ENCODE peak calls at places on chromosomes 11 and 22, in ten cellular contexts. A is fibroblast of lung, N is HepG2, C is right atrium auricular region, H is psoas muscle, W is colonic mucosa, D is brain microvascular endothelial cell, E is heart left ventricle, J is WERI-Rb-1, U is spleen. L is an unnamed sample.

GRCh38 chr22:39148727-39149535 is 3.5 kb downstream of the CBX7 start:
- DNase-seq in N (no peak), W (peak), C (no peak), A (no peak), H (peak), D (no peak), J (no peak), U (peak), E (no peak), L (no peak)

GRCh38 chr11:133787379-133788103 is 57.8 kb downstream of the SPATA19 start:
- DNase-seq in J (no peak), C (no peak), H (peak), E (peak), A (no peak), D (no peak), W (no peak), N (no peak), U (peak), L (no peak)

GRCh38 chr11:125128450-125128849 is 17.0 kb upstream of the TMEM218 start:
- DNase-seq in H (no peak), D (peak), N (no peak), A (peak), J (no peak), E (no peak), W (no peak), C (no peak), U (no peak), L (peak)

GRCh38 chr11:70543611-70544010 is 145.3 kb downstream of the CTTN start:
- DNase-seq in E (peak), H (no peak), D (no peak), C (no peak), J (no peak), U (peak), W (no peak), N (no peak), A (no peak), L (no peak)

GRCh38 chr11:79535606-79536005 is 94.8 kb upstream of the TENM4 start:
- DNase-seq in N (no peak), J (no peak), A (no peak), C (no peak), W (no peak), D (no peak), U (no peak), H (no peak), E (no peak), L (no peak)

GRCh38 chr22:41197808-41198585 is 7.1 kb upstream of the L3MBTL2 start:
- DNase-seq in E (no peak), N (no peak), D (no peak), J (peak), W (peak), H (peak), U (no peak), C (no peak), A (peak), L (no peak)

GRCh38 chr11:115476463-115477286 is 27.5 kb downstream of the CADM1 start:
- DNase-seq in U (no peak), D (no peak), C (no peak), E (no peak), A (no peak), N (no peak), W (no peak), H (no peak), J (no peak), L (no peak)

GRCh38 chr11:102006835-102007566 is 40.2 kb upstream of the CFAP300 start:
- DNase-seq in D (no peak), W (no peak), E (no peak), N (peak), C (no peak), H (no peak), J (no peak), U (no peak), A (no peak), L (no peak)

GRCh38 chr11:6458352-6458751 is 15.4 kb downstream of the TRIM3 start:
- DNase-seq in J (no peak), C (no peak), W (no peak), A (no peak), N (no peak), U (no peak), E (no peak), H (no peak), D (no peak), L (no peak)

GRCh38 chr22:24688294-24688693 is 85.3 kb downstream of the GGT1 start:
- DNase-seq in E (no peak), C (no peak), H (no peak), J (no peak), D (no peak), U (no peak), N (no peak), W (no peak), A (no peak), L (no peak)

GRCh38 chr22:22394589-22394988 is 114.0 kb downstream of the ZNF280B start:
- DNase-seq in N (no peak), W (no peak), C (peak), D (no peak), E (no peak), H (no peak), J (no peak), U (peak), A (no peak), L (no peak)

GRCh38 chr11:65412271-65413076 is 10.1 kb upstream of the NEAT1 start:
- DNase-seq in J (no peak), N (no peak), A (no peak), W (no peak), D (no peak), E (peak), C (no peak), U (peak), H (peak), L (no peak)

GRCh38 chr11:10564692-10565318 is 3.7 kb downstream of the LYVE1 start:
- DNase-seq in U (no peak), A (no peak), E (no peak), C (no peak), H (no peak), J (no peak), N (no peak), W (no peak), D (no peak), L (no peak)

GRCh38 chr11:65872555-65873279 is at the start of gene EFEMP2:
- DNase-seq in H (peak), U (peak), N (no peak), A (peak), C (no peak), J (no peak), E (peak), W (no peak), D (no peak), L (no peak)

DNA sequence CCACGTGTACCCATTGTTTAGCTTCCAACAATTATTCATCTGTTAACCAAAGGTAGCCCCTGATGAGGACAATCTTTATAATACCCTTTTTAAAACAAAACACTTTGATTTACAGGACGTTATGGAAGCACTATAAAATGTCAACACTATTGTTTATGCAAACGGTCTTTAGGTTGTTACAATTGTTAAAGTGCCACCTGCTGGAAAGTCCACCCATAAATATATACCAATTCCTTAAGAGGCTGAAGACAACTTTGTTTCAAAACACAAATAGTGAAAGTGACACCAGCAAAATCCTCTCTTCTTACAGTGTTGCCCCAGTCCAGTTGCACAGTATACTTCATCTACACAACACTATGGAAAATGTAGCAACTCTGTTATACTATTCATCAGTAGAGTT is 68.9 kb upstream of the SLN start:
- DNase-seq in D (no peak), E (no peak), C (no peak), U (no peak), W (no peak), A (no peak), J (no peak), H (no peak), N (no peak), L (no peak)
- TF ChIP-seq CTCF in D (peak), E (no peak), C (no peak), U (no peak), W (no peak), A (no peak), J (no peak), H (peak), N (no peak), L (peak)

GRCh38 chr11:57213282-57214086 is 23.6 kb downstream of the APLNR start:
- DNase-seq in A (peak), E (no peak), J (peak), D (no peak), C (no peak), U (no peak), H (no peak), W (no peak), N (no peak), L (no peak)
- H3K27ac ChIP-seq in A (no peak), E (peak), J (peak), D (no peak), C (peak), U (peak), H (no peak), W (no peak), N (no peak), L (no peak)

GRCh38 chr11:121253951-121254350 is 38.6 kb upstream of the SC5D start:
- DNase-seq in W (no peak), C (no peak), E (no peak), N (no peak), H (no peak), A (no peak), J (no peak), U (no peak), D (no peak), L (peak)

GRCh38 chr11:121257976-121258375 is 34.6 kb upstream of the SC5D start:
- DNase-seq in A (no peak), D (no peak), N (no peak), U (no peak), W (no peak), J (no peak), H (no peak), E (no peak), C (no peak), L (peak)

GRCh38 chr11:121257289-121257688 is 35.3 kb upstream of the SC5D start:
- DNase-seq in H (no peak), J (no peak), N (no peak), U (no peak), W (no peak), C (no peak), E (no peak), D (no peak), A (no peak), L (no peak)

GRCh38 chr11:121255473-121256125 is 37.0 kb upstream of the SC5D start:
- DNase-seq in U (no peak), D (no peak), J (no peak), E (no peak), W (no peak), A (no peak), C (no peak), N (no peak), H (no peak), L (no peak)

GRCh38 chr11:121254756-121255155 is 37.8 kb upstream of the SC5D start:
- DNase-seq in A (no peak), H (no peak), C (no peak), D (no peak), J (no peak), N (no peak), U (no peak), W (no peak), E (no peak), L (no peak)
- TF ChIP-seq CTCF in A (no peak), H (no peak), C (no peak), D (no peak), J (no peak), N (no peak), U (no peak), W (no peak), E (no peak), L (no peak)

GRCh38 chr22:35985361-35985760 is 43.3 kb downstream of the RBFOX2 start:
- DNase-seq in A (no peak), E (no peak), W (no peak), D (no peak), J (no peak), H (no peak), C (no peak), U (no peak), N (no peak), L (no peak)

GRCh38 chr22:35978889-35979288 is 49.7 kb downstream of the RBFOX2 start:
- DNase-seq in A (no peak), D (no peak), J (no peak), N (no peak), H (no peak), W (no peak), C (no peak), U (no peak), E (no peak), L (no peak)

GRCh38 chr22:35984776-35985175 is 43.8 kb downstream of the RBFOX2 start:
- DNase-seq in J (no peak), H (no peak), N (no peak), C (no peak), E (no peak), A (no peak), D (no peak), W (no peak), U (no peak), L (no peak)

GRCh38 chr22:35984183-35984710 is 44.4 kb downstream of the RBFOX2 start:
- DNase-seq in C (no peak), J (no peak), W (no peak), A (no peak), N (no peak), E (no peak), U (no peak), H (no peak), D (no peak), L (no peak)

GRCh38 chr22:35981900-35982299 is 46.7 kb downstream of the RBFOX2 start:
- DNase-seq in U (no peak), E (no peak), D (no peak), A (no peak), W (no peak), J (no peak), C (no peak), N (no peak), H (no peak), L (no peak)
- H3K27ac ChIP-seq in U (no peak), E (no peak), D (no peak), A (no peak), W (no peak), J (no peak), C (no peak), N (no peak), H (no peak), L (no peak)

GRCh38 chr11:1310772-1311468 is 1.5 kb upstream of the TOLLIP start:
- DNase-seq in H (no peak), A (no peak), W (no peak), U (peak), N (no peak), C (no peak), D (no peak), J (no peak), E (no peak), L (no peak)

GRCh38 chr11:1307998-1308744 is 1.3 kb downstream of the TOLLIP start:
- DNase-seq in C (no peak), W (no peak), D (no peak), E (no peak), H (no peak), J (no peak), U (peak), A (peak), N (no peak), L (peak)

GRCh38 chr11:1310315-1310687 is 869 bp upstream of the TOLLIP start:
- DNase-seq in E (no peak), H (no peak), C (no peak), A (no peak), W (peak), D (no peak), N (no peak), J (no peak), U (no peak), L (no peak)

GRCh38 chr11:1308745-1309497 is 511 bp downstream of the TOLLIP start:
- DNase-seq in U (no peak), C (no peak), D (no peak), W (no peak), E (no peak), A (peak), J (no peak), H (no peak), N (no peak), L (no peak)

DNA sequence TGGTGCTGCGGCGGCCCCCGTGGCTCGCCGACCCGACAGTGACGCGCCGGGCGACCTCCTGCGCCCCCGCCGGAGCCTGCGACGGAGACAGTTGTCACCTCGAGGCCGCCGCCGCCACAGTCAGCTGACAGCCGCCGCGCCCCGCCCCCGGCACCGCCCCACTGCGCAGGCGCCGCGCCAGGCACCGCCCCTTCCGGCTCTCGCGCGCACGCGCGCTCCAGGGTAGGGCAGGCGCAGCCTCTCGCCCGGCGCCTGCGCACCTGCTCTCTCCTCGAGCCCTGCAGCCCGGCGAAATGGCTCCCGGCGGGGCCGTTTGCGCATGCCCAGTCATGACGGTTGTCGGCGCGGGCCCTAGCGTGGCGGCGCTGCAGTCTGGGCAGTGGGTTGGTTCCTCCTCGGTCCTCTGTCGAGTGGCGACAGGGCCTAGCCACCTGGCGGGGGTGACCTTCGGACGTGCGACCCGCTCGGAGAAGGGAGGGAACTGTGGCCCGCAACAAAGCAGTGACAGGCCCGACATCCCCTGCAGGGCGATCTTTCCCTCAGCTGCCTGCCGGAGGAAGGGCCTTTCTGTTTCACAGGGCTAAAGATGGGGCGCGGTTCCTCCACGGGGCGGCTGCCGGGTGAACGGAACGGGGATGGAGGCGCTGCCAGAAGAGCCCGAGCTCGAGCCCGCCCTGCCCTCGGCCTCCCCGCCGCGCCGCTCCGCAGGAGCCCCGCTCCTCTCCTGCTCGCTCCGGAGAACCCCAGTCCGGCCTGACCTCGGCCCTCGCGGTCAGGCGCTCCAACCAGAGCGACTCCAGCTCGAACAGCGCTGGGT is at the start of gene TOLLIP:
- DNase-seq in J (peak), U (peak), A (peak), H (peak), W (peak), D (peak), N (peak), C (peak), E (peak), L (peak)
- TF ChIP-seq CTCF in J (peak), U (no peak), A (no peak), H (peak), W (no peak), D (peak), N (peak), C (peak), E (no peak), L (peak)

DNA sequence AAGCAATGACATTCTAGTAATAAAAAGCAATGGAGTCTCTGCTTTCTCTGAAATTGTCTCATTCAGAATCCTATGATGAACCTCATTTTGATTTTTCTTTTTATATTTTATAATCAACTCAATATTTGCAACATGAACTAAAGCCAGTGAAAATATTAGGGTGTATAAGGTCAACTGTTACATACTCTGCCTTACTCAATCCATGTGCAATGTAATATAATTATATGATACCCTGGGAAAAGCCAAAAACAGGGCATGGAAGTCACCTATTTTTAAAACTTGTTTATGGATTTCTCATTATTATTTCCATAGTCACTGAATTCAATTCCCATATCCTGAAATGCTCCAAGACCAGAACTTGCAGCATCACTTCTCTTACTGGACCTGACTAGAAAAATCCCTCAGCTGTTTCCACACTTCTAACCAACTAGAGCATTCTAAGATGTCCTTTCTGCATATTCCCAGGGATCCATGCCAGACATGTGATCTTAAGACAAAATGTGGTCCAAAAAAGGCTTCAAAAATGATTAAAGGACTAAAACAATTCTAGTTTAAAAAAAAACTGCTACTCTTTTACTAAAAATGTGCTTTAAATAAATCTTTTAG is 97.3 kb downstream of the GUCY1A2 start:
- DNase-seq in U (no peak), N (no peak), A (no peak), J (no peak), C (no peak), E (no peak), H (no peak), W (no peak), D (no peak), L (no peak)
- H3K27ac ChIP-seq in U (no peak), N (no peak), A (no peak), J (no peak), C (no peak), E (peak), H (no peak), W (no peak), D (no peak), L (no peak)

GRCh38 chr22:44913198-44913983 is 96.4 kb downstream of the PHF21B start:
- DNase-seq in H (peak), U (peak), N (no peak), E (no peak), A (no peak), W (no peak), C (no peak), D (no peak), J (no peak), L (no peak)
- TF ChIP-seq CTCF in H (no peak), U (no peak), N (no peak), E (no peak), A (no peak), W (no peak), C (no peak), D (no peak), J (peak), L (no peak)

L was measured in foreskin keratinocyte.